ENCODE peak calls at places on chromosomes 13 and 19, in six cellular contexts. One of them, this sample, is unnamed.
A peak's percentile ranks its signal among the peaks of the same experiment; 100 is the strongest.

GRCh38 chr19:40646564-40647254 is 43.7 kb downstream of the NUMBL start:
- DNase-seq in pulmonary artery endothelial cell: no peak
- DNase-seq in WTC11: no peak
- DNase-seq in hepatic stellate cell: no peak
- DNase-seq in mesothelial cell of epicardium: no peak
- DNase-seq in fibroblast of pulmonary artery: no peak
- DNase-seq in this sample: no peak

GRCh38 chr13:95530178-95530577 is 22.3 kb upstream of the CLDN10 start:
- DNase-seq in pulmonary artery endothelial cell: peak; percentile 60
- DNase-seq in WTC11: no peak
- DNase-seq in hepatic stellate cell: no peak
- DNase-seq in mesothelial cell of epicardium: no peak
- DNase-seq in fibroblast of pulmonary artery: peak; percentile 72
- DNase-seq in this sample: no peak

GRCh38 chr13:112799394-112799793 is 109.6 kb downstream of the ATP11A start:
- DNase-seq in pulmonary artery endothelial cell: no peak
- DNase-seq in WTC11: no peak
- DNase-seq in hepatic stellate cell: no peak
- DNase-seq in mesothelial cell of epicardium: no peak
- DNase-seq in fibroblast of pulmonary artery: no peak
- DNase-seq in this sample: no peak

GRCh38 chr19:31099470-31100190 is 249.6 kb downstream of the TSHZ3 start:
- DNase-seq in pulmonary artery endothelial cell: no peak
- DNase-seq in WTC11: no peak
- DNase-seq in hepatic stellate cell: no peak
- DNase-seq in mesothelial cell of epicardium: no peak
- DNase-seq in fibroblast of pulmonary artery: no peak
- DNase-seq in this sample: no peak

GRCh38 chr19:31749231-31749630 is 400.0 kb upstream of the TSHZ3 start:
- DNase-seq in pulmonary artery endothelial cell: no peak
- DNase-seq in WTC11: no peak
- DNase-seq in hepatic stellate cell: no peak
- DNase-seq in mesothelial cell of epicardium: no peak
- DNase-seq in fibroblast of pulmonary artery: no peak
- DNase-seq in this sample: no peak

GRCh38 chr19:610801-611505 is 21.3 kb downstream of the HCN2 start:
- DNase-seq in pulmonary artery endothelial cell: no peak
- DNase-seq in WTC11: no peak
- DNase-seq in hepatic stellate cell: peak; percentile 85
- DNase-seq in mesothelial cell of epicardium: no peak
- DNase-seq in fibroblast of pulmonary artery: peak; percentile 71
- DNase-seq in this sample: peak; percentile 65

GRCh38 chr13:110280231-110280813 is 26.6 kb downstream of the COL4A1 start:
- DNase-seq in pulmonary artery endothelial cell: no peak
- DNase-seq in WTC11: no peak
- DNase-seq in hepatic stellate cell: no peak
- DNase-seq in mesothelial cell of epicardium: no peak
- DNase-seq in fibroblast of pulmonary artery: no peak
- DNase-seq in this sample: no peak

GRCh38 chr19:43561144-43561970 is 14.0 kb downstream of the XRCC1 start:
- DNase-seq in pulmonary artery endothelial cell: no peak
- DNase-seq in WTC11: no peak
- DNase-seq in hepatic stellate cell: no peak
- DNase-seq in mesothelial cell of epicardium: no peak
- DNase-seq in fibroblast of pulmonary artery: no peak
- DNase-seq in this sample: no peak

GRCh38 chr13:45482571-45483173 is 17.9 kb downstream of the COG3 start:
- DNase-seq in pulmonary artery endothelial cell: no peak
- DNase-seq in WTC11: no peak
- DNase-seq in hepatic stellate cell: no peak
- DNase-seq in mesothelial cell of epicardium: no peak
- DNase-seq in fibroblast of pulmonary artery: peak; percentile 21
- DNase-seq in this sample: no peak

GRCh38 chr13:75305057-75305456 is 176.9 kb downstream of the TBC1D4 start:
- DNase-seq in pulmonary artery endothelial cell: no peak
- DNase-seq in WTC11: no peak
- DNase-seq in hepatic stellate cell: no peak
- DNase-seq in mesothelial cell of epicardium: no peak
- DNase-seq in fibroblast of pulmonary artery: peak; percentile 52
- DNase-seq in this sample: no peak

GRCh38 chr19:9498183-9498902 is at the start of gene ZNF560:
- DNase-seq in pulmonary artery endothelial cell: no peak
- DNase-seq in WTC11: peak; percentile 59
- DNase-seq in hepatic stellate cell: peak; percentile 21
- DNase-seq in mesothelial cell of epicardium: no peak
- DNase-seq in fibroblast of pulmonary artery: peak; percentile 27
- DNase-seq in this sample: peak; percentile 8

GRCh38 chr13:80690208-80690607 is 349.3 kb upstream of the SPRY2 start:
- DNase-seq in pulmonary artery endothelial cell: no peak
- DNase-seq in WTC11: no peak
- DNase-seq in hepatic stellate cell: no peak
- DNase-seq in mesothelial cell of epicardium: no peak
- DNase-seq in fibroblast of pulmonary artery: no peak
- DNase-seq in this sample: no peak

GRCh38 chr13:45809810-45810394 is 41.7 kb downstream of the SIAH3 start:
- DNase-seq in pulmonary artery endothelial cell: no peak
- DNase-seq in WTC11: no peak
- DNase-seq in hepatic stellate cell: no peak
- DNase-seq in mesothelial cell of epicardium: no peak
- DNase-seq in fibroblast of pulmonary artery: no peak
- DNase-seq in this sample: no peak

GRCh38 chr13:44573790-44574465 is 2.2 kb downstream of the TSC22D1 start:
- DNase-seq in pulmonary artery endothelial cell: no peak
- DNase-seq in WTC11: no peak
- DNase-seq in hepatic stellate cell: peak; percentile 40
- DNase-seq in mesothelial cell of epicardium: no peak
- DNase-seq in fibroblast of pulmonary artery: peak; percentile 62
- DNase-seq in this sample: no peak

GRCh38 chr13:40059540-40060232 is 404.2 kb downstream of the COG6 start:
- DNase-seq in pulmonary artery endothelial cell: no peak
- DNase-seq in WTC11: no peak
- DNase-seq in hepatic stellate cell: no peak
- DNase-seq in mesothelial cell of epicardium: no peak
- DNase-seq in fibroblast of pulmonary artery: no peak
- DNase-seq in this sample: no peak